ENCODE peak calls at places on chromosomes 13 and 19, in four cellular contexts. G is endothelial cell; W is SW 1271; R is stimulated activated CD8-positive, alpha-beta memory T cell treated with anti-CD3 and anti-CD28 coated beads, Interleukin-12 subunit alpha, Interleukin-12 subunit beta, amount 100 ng/mL, for 4 hours. P is an unnamed sample.

GRCh38 chr19:47511681-47512080 is 3.2 kb downstream of the NAPA start:
- DNase-seq in G (no peak), W (no peak), R (no peak), P (no peak)

GRCh38 chr13:41985788-41986508 is 25.0 kb upstream of the VWA8 start:
- DNase-seq in G (no peak), W (no peak), R (no peak), P (no peak)

GRCh38 chr13:47678201-47678963 is 322.7 kb downstream of the SUCLA2 start:
- DNase-seq in G (no peak), W (no peak), R (no peak), P (no peak)

GRCh38 chr19:8526345-8527062 is 12.5 kb upstream of the ZNF414 start:
- DNase-seq in G (peak; percentile 94), W (peak; percentile 85), R (no peak), P (peak; percentile 43)

GRCh38 chr19:29526730-29527499 is 1.1 kb downstream of the VSTM2B start:
- DNase-seq in G (peak; percentile 18), W (no peak), R (no peak), P (no peak)

GRCh38 chr19:13797870-13798269 is 2.6 kb downstream of the ZSWIM4 start:
- DNase-seq in G (no peak), W (no peak), R (no peak), P (no peak)

GRCh38 chr19:52343548-52343947 is 7.5 kb downstream of the ZNF610 start:
- DNase-seq in G (peak; percentile 66), W (peak; percentile 11), R (peak; percentile 11), P (no peak)

GRCh38 chr19:17216058-17216670 is 1.0 kb downstream of the USE1 start:
- DNase-seq in G (no peak), W (no peak), R (no peak), P (no peak)

GRCh38 chr13:95858286-95859075 is 181.5 kb downstream of the DNAJC3 start:
- DNase-seq in G (no peak), W (no peak), R (no peak), P (no peak)

GRCh38 chr19:5220866-5221265 is 119.7 kb downstream of the PTPRS start:
- DNase-seq in G (no peak), W (no peak), R (no peak), P (no peak)

GRCh38 chr13:31790992-31791391 is 51.7 kb downstream of the RXFP2 start:
- DNase-seq in G (no peak), W (no peak), R (no peak), P (no peak)

GRCh38 chr13:109448629-109449028 is 337.8 kb downstream of the IRS2 start:
- DNase-seq in G (no peak), W (no peak), R (no peak), P (no peak)

GRCh38 chr13:94534171-94534570 is 54.7 kb upstream of the DCT start:
- DNase-seq in G (no peak), W (no peak), R (no peak), P (no peak)

GRCh38 chr19:49546825-49547565 is 19.2 kb downstream of the RCN3 start:
- DNase-seq in G (peak; percentile 77), W (peak; percentile 80), R (no peak), P (no peak)

GRCh38 chr19:39937094-39937493 is 2.7 kb upstream of the FCGBP start:
- DNase-seq in G (no peak), W (no peak), R (peak; percentile 28), P (no peak)

P was measured in activated B cell treated with CpG ODN at 0.5 μM for 24 hours.